ENCODE peak calls at places on chromosomes 1 and 21, in seven cellular contexts. B is brain microvascular endothelial cell, H is endothelial cell of umbilical vein, Q is hepatocyte, F is heart left ventricle, Z is neural progenitor cell, T is BJ. V is an unnamed sample.

GRCh38 chr1:6041432-6042062 is 4.1 kb upstream of the KCNAB2 start:
- DNase-seq in B (peak; percentile 16), H (peak; percentile 29), Q (peak; percentile 50), F (no peak), Z (peak; percentile 75), T (no peak), V (no peak)

GRCh38 chr1:112594208-112594876 is 24.6 kb downstream of the ST7L start:
- DNase-seq in B (no peak), H (no peak), Q (no peak), F (no peak), Z (no peak), T (no peak), V (no peak)

GRCh38 chr1:189500777-189501176 is 976.9 kb downstream of the BRINP3 start:
- DNase-seq in B (no peak), H (no peak), Q (no peak), F (no peak), Z (no peak), T (no peak), V (peak; percentile 15)

GRCh38 chr1:1284370-1285101 is 4.3 kb downstream of the SCNN1D start:
- DNase-seq in B (no peak), H (no peak), Q (no peak), F (no peak), Z (peak; percentile 38), T (no peak), V (no peak)

GRCh38 chr21:14901482-14901958 is 163.3 kb downstream of the NRIP1 start:
- DNase-seq in B (peak; percentile 45), H (no peak), Q (no peak), F (no peak), Z (no peak), T (no peak), V (peak; percentile 85)

GRCh38 chr1:32742132-32742947 is 39.8 kb upstream of the SYNC start:
- DNase-seq in B (no peak), H (no peak), Q (peak; percentile 67), F (no peak), Z (peak; percentile 42), T (no peak), V (no peak)

GRCh38 chr1:222546548-222547259 is 1.2 kb downstream of the HHIPL2 start:
- DNase-seq in B (peak; percentile 52), H (no peak), Q (peak; percentile 54), F (no peak), Z (peak; percentile 34), T (peak; percentile 62), V (peak; percentile 85)

GRCh38 chr1:104163912-104164476 is 414.3 kb downstream of the AMY1C start:
- DNase-seq in B (no peak), H (no peak), Q (no peak), F (no peak), Z (no peak), T (no peak), V (no peak)

GRCh38 chr1:35561297-35561971 is 3.8 kb downstream of the NCDN start:
- DNase-seq in B (no peak), H (no peak), Q (no peak), F (no peak), Z (no peak), T (no peak), V (no peak)

GRCh38 chr1:51636191-51636590 is 19.3 kb downstream of the OSBPL9 start:
- DNase-seq in B (no peak), H (no peak), Q (no peak), F (no peak), Z (no peak), T (no peak), V (peak; percentile 23)

GRCh38 chr1:233722212-233722979 is 108.5 kb downstream of the KCNK1 start:
- DNase-seq in B (no peak), H (no peak), Q (no peak), F (no peak), Z (no peak), T (no peak), V (no peak)

GRCh38 chr1:212244441-212244840 is 40.8 kb upstream of the PPP2R5A start:
- DNase-seq in B (no peak), H (no peak), Q (no peak), F (no peak), Z (no peak), T (no peak), V (no peak)

GRCh38 chr1:8096105-8097011 is 70.2 kb upstream of the ERRFI1 start:
- DNase-seq in B (no peak), H (peak; percentile 86), Q (no peak), F (no peak), Z (no peak), T (peak; percentile 66), V (peak; percentile 92)

GRCh38 chr1:36307601-36308330 is 1.6 kb downstream of the SH3D21 start:
- DNase-seq in B (no peak), H (no peak), Q (no peak), F (no peak), Z (no peak), T (no peak), V (no peak)

GRCh38 chr1:41558761-41559171 is 74.3 kb upstream of the EDN2 start:
- DNase-seq in B (no peak), H (no peak), Q (no peak), F (peak; percentile 81), Z (no peak), T (no peak), V (no peak)

GRCh38 chr1:90317628-90318027 is 322.7 kb downstream of the ZNF326 start:
- DNase-seq in B (no peak), H (no peak), Q (no peak), F (no peak), Z (no peak), T (no peak), V (peak; percentile 26)

GRCh38 chr1:13707211-13707610 is 7.2 kb downstream of the PRDM2 start:
- DNase-seq in B (no peak), H (no peak), Q (no peak), F (no peak), Z (no peak), T (peak; percentile 13), V (no peak)

GRCh38 chr1:154129392-154129970 is 25.4 kb downstream of the NUP210L start:
- DNase-seq in B (no peak), H (no peak), Q (no peak), F (no peak), Z (no peak), T (no peak), V (peak; percentile 61)

GRCh38 chr1:207040181-207040533 is 7.6 kb upstream of the C1orf116 start:
- DNase-seq in B (no peak), H (no peak), Q (no peak), F (no peak), Z (no peak), T (peak; percentile 69), V (no peak)

GRCh38 chr21:35222541-35222941 is 173.4 kb upstream of the RUNX1 start:
- DNase-seq in B (no peak), H (peak; percentile 40), Q (no peak), F (no peak), Z (no peak), T (no peak), V (no peak)

GRCh38 chr1:53688703-53689102 is 50.3 kb downstream of the GLIS1 start:
- DNase-seq in B (no peak), H (no peak), Q (no peak), F (no peak), Z (no peak), T (no peak), V (no peak)

GRCh38 chr1:117362986-117363385 is 4.3 kb upstream of the MAN1A2 start:
- DNase-seq in B (no peak), H (no peak), Q (no peak), F (no peak), Z (no peak), T (no peak), V (no peak)

GRCh38 chr1:226974544-226975258 is 34.6 kb downstream of the COQ8A start:
- DNase-seq in B (no peak), H (no peak), Q (peak; percentile 65), F (peak; percentile 55), Z (no peak), T (no peak), V (no peak)

GRCh38 chr1:21149862-21150432 is 26.8 kb downstream of the EIF4G3 start:
- DNase-seq in B (peak; percentile 95), H (no peak), Q (peak; percentile 54), F (no peak), Z (peak; percentile 22), T (peak; percentile 92), V (peak; percentile 79)

GRCh38 chr1:165228111-165228655 is 128.3 kb downstream of the LMX1A start:
- DNase-seq in B (no peak), H (no peak), Q (no peak), F (no peak), Z (no peak), T (no peak), V (no peak)

GRCh38 chr1:51565009-51565408 is 45.9 kb upstream of the EPS15 start:
- DNase-seq in B (no peak), H (no peak), Q (no peak), F (no peak), Z (no peak), T (no peak), V (no peak)

GRCh38 chr1:209062863-209063262 is 520.7 kb upstream of the CAMK1G start:
- DNase-seq in B (no peak), H (no peak), Q (no peak), F (no peak), Z (no peak), T (no peak), V (no peak)

GRCh38 chr1:100458925-100459814 is 78.8 kb upstream of the GPR88 start:
- DNase-seq in B (peak; percentile 80), H (peak; percentile 87), Q (peak; percentile 81), F (peak; percentile 60), Z (peak; percentile 82), T (peak; percentile 14), V (peak; percentile 71)

DNA sequence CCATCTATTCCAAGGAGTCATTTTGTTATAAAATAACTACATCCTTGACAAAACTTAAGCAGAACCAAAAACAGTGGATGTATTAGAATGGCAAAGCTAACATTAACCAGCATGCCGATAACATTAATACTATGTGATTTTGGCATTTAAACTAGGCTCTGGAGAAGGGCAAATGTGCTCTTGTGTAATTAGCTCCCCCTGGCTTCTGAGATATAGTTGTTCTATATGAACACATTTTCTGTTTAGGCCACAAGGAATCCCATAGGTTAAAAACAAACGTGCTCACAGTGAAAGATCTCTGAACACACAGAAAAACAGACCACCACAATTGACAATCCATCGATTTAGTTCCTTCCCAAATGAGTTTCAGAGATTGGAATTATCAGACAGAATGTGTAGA is 57.4 kb upstream of the TARS2 start:
- DNase-seq in B (no peak), H (peak; percentile 23), Q (peak; percentile 7), F (no peak), Z (no peak), T (no peak), V (peak; percentile 44)
- TF ChIP-seq CTCF in B (peak; percentile 37), H (no peak), Q (peak; percentile 29), F (no peak), Z (no peak), T (peak; percentile 13), V (peak; percentile 32)

GRCh38 chr1:27526569-27527222 is 36.7 kb upstream of the WASF2 start:
- DNase-seq in B (no peak), H (no peak), Q (no peak), F (no peak), Z (no peak), T (no peak), V (peak; percentile 46)
- H3K4me3 ChIP-seq in B (no peak overlapping the region), H (no peak overlapping the region), Q (peak overlapping the region; percentile 15), F (peak overlapping the region; percentile 60), Z (peak overlapping the region; percentile 56), T (no peak overlapping the region), V (no peak overlapping the region)

GRCh38 chr1:2595812-2596529 is 9.4 kb downstream of the PRXL2B start:
- DNase-seq in B (no peak), H (no peak), Q (no peak), F (no peak), Z (no peak), T (no peak), V (no peak)
- H3K27me3 ChIP-seq in B (no peaks in the 10 kb centered on the region), H (no peaks in the 10 kb centered on the region), Q (no peaks in the 10 kb centered on the region), F (no peaks in the 10 kb centered on the region), Z (peaks cover 8% of the 10 kb centered on the region), T (no peaks in the 10 kb centered on the region), V (no peaks in the 10 kb centered on the region)

GRCh38 chr21:45122432-45123132 is 48.2 kb downstream of the ADARB1 start:
- DNase-seq in B (no peak), H (no peak), Q (no peak), F (no peak), Z (no peak), T (no peak), V (no peak)
- TF ChIP-seq CTCF in B (no peak), H (no peak), Q (no peak), F (no peak), Z (no peak), T (no peak), V (no peak)

V was measured in bronchial epithelial cell.